ENCODE peak calls at places on chromosomes 13 and 19, in five cellular contexts. U is neural progenitor cell, L is neuronal stem cell, Q is fibroblast of lung, C is mammary epithelial cell. G is an unnamed sample.

GRCh38 chr19:40908981-40909380 is 26.9 kb upstream of the CYP2A7 start:
- DNase-seq in U (no peak), L (no peak), Q (no peak), C (no peak), G (no peak)

GRCh38 chr19:3161453-3161852 is 17.1 kb upstream of the S1PR4 start:
- DNase-seq in U (no peak), L (no peak), Q (no peak), C (peak; percentile 57), G (no peak)

GRCh38 chr19:18589380-18590272 is 1.0 kb downstream of the REX1BD start:
- DNase-seq in U (peak; percentile 90), L (peak; percentile 81), Q (peak; percentile 68), C (peak; percentile 72), G (no peak)

GRCh38 chr13:105395041-105395440 is 1140.4 kb downstream of the EFNB2 start:
- DNase-seq in U (no peak), L (no peak), Q (peak; percentile 54), C (no peak), G (no peak)

GRCh38 chr19:32339988-32340874 is 5.2 kb upstream of the ZNF507 start:
- DNase-seq in U (peak; percentile 68), L (no peak), Q (peak; percentile 17), C (no peak), G (no peak)

GRCh38 chr13:21208755-21209154 is 32.3 kb downstream of the MRPL57 start:
- DNase-seq in U (no peak), L (no peak), Q (no peak), C (no peak), G (no peak)

GRCh38 chr13:43128504-43128929 is 105.1 kb downstream of the DNAJC15 start:
- DNase-seq in U (no peak), L (no peak), Q (no peak), C (no peak), G (no peak)

GRCh38 chr13:99228737-99229691 is 28.4 kb downstream of the UBAC2 start:
- DNase-seq in U (no peak), L (no peak), Q (peak; percentile 95), C (peak; percentile 90), G (peak; percentile 57)

GRCh38 chr13:46896346-46897138 is at the start of gene HTR2A:
- DNase-seq in U (peak; percentile 55), L (no peak), Q (peak; percentile 26), C (peak; percentile 8), G (no peak)

GRCh38 chr13:88707652-88708051 is 1036.5 kb downstream of the SLITRK5 start:
- DNase-seq in U (no peak), L (no peak), Q (no peak), C (no peak), G (no peak)

GRCh38 chr19:44807652-44808462 is 1.0 kb upstream of the BCAM start:
- DNase-seq in U (peak; percentile 87), L (peak; percentile 64), Q (peak; percentile 60), C (peak; percentile 45), G (peak; percentile 64)

GRCh38 chr13:100110269-100110668 is 21.4 kb downstream of the PCCA start:
- DNase-seq in U (no peak), L (no peak), Q (no peak), C (no peak), G (no peak)

GRCh38 chr19:13902993-13903555 is 2.8 kb downstream of the BRME1 start:
- DNase-seq in U (no peak), L (no peak), Q (no peak), C (no peak), G (no peak)

GRCh38 chr19:56136362-56136761 is 4.7 kb upstream of the ZNF444 start:
- DNase-seq in U (peak; percentile 35), L (no peak), Q (no peak), C (no peak), G (no peak)
- H3K4me2 ChIP-seq in U (peak overlapping the region; percentile 57), L (no peak overlapping the region), Q (no peak overlapping the region), C (no peak overlapping the region), G (no peak overlapping the region)

GRCh38 chr19:12821761-12822160 is 12.6 kb downstream of the RTBDN start:
- DNase-seq in U (no peak), L (no peak), Q (no peak), C (peak; percentile 31), G (no peak)
- H3K4me2 ChIP-seq in U (no peak overlapping the region), L (no peak overlapping the region), Q (no peak overlapping the region), C (no peak overlapping the region), G (no peak overlapping the region)

GRCh38 chr19:15249560-15249874 is 17.3 kb upstream of the EPHX3 start:
- DNase-seq in U (no peak), L (no peak), Q (no peak), C (no peak), G (no peak)

GRCh38 chr19:15247107-15248014 is 15.1 kb upstream of the EPHX3 start:
- DNase-seq in U (no peak), L (no peak), Q (no peak), C (no peak), G (no peak)

GRCh38 chr19:15249912-15250634 is 17.8 kb upstream of the EPHX3 start:
- DNase-seq in U (peak; percentile 24), L (no peak), Q (peak; percentile 92), C (peak; percentile 73), G (no peak)

GRCh38 chr19:15248106-15248505 is 15.9 kb upstream of the EPHX3 start:
- DNase-seq in U (no peak), L (no peak), Q (no peak), C (no peak), G (no peak)

GRCh38 chr19:15248648-15249559 is 16.7 kb upstream of the EPHX3 start:
- DNase-seq in U (no peak), L (no peak), Q (peak; percentile 89), C (peak; percentile 75), G (no peak)
- H3K4me2 ChIP-seq in U (no peak overlapping the region), L (no peak overlapping the region), Q (peak overlapping the region; percentile 20), C (peak overlapping the region; percentile 62), G (no peak overlapping the region)

GRCh38 chr13:28494537-28494860 is 429 bp downstream of the FLT1 start:
- DNase-seq in U (peak; percentile 65), L (peak; percentile 21), Q (no peak), C (peak; percentile 19), G (no peak)
- H3K4me2 ChIP-seq in U (peak overlapping the region; percentile 80), L (peak overlapping the region; percentile 92), Q (peak overlapping the region; percentile 82), C (no peak overlapping the region), G (peak overlapping the region; percentile 37)

DNA sequence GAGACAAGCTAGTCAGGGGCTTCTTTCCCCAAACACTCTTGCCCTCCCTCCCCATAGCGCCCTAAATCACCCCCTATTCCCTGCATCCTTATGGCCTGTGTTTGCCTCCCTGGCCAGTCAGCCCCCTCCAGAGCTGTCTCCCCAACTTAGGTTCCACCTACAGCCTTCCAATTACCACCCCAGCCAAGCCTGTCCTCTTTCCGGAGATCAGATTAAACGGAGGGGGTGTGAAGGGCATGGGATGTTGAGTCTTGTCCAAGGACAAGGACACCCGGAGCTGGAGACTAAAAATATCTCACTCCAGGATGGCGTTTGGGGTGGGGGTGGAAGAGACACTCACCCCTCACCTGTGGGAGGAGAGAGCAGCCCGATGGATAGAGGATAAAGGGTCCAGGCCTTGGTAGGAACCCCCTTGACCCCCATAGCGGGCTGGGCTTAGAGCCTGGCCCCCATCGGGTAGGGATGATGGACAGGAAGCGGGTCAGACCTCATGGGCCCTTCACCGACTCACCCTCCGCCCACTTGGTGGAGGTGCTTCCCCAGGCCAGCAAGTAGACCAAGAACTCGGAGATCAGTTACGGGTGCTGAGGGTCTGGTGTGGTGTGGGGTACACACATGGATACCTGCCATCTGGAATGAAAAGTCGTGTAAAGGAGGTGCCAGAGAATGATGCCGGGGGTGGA is 6.0 kb downstream of the ZNF865 start:
- DNase-seq in U (no peak), L (no peak), Q (no peak), C (no peak), G (no peak)
- H3K4me2 ChIP-seq in U (no peak overlapping the region), L (no peak overlapping the region), Q (no peak overlapping the region), C (no peak overlapping the region), G (no peak overlapping the region)

GRCh38 chr19:48639483-48640375 is 2.5 kb upstream of the DBP start:
- DNase-seq in U (no peak), L (no peak), Q (no peak), C (no peak), G (no peak)
- H3K4me2 ChIP-seq in U (no peak overlapping the region), L (no peak overlapping the region), Q (no peak overlapping the region), C (no peak overlapping the region), G (peak overlapping the region; percentile 71)